ENCODE peak calls at places on chromosomes 1 and 21, in four cellular contexts. W, M, R and C are unnamed samples.

GRCh38 chr1:217275617-217276398 is 355.1 kb downstream of the GPATCH2 start:
- DNase-seq in R (no peak), W (no peak), M (no peak), C (no peak)

GRCh38 chr1:156497078-156497742 is 3.4 kb downstream of the MEF2D start:
- DNase-seq in W (no peak), M (peak; percentile 88), R (no peak), C (no peak)

GRCh38 chr21:42089093-42089631 is 18.0 kb downstream of the UMODL1 start:
- DNase-seq in W (no peak), M (peak; percentile 68), R (peak; percentile 14), C (no peak)

GRCh38 chr1:154276797-154277196 is 4.4 kb downstream of the HAX1 start:
- DNase-seq in W (no peak), R (peak; percentile 31), M (no peak), C (no peak)

GRCh38 chr1:151457911-151458882 is 1.1 kb downstream of the POGZ start:
- DNase-seq in M (peak; percentile 75), W (peak; percentile 80), R (peak; percentile 62), C (peak; percentile 60)

GRCh38 chr1:177802304-177802703 is 167.6 kb downstream of the SEC16B start:
- DNase-seq in W (no peak), R (no peak), M (no peak), C (no peak)

GRCh38 chr1:8800416-8800815 is 17.0 kb downstream of the RERE start:
- DNase-seq in R (no peak), W (no peak), M (no peak), C (no peak)

GRCh38 chr1:214604543-214604942 is 1.5 kb downstream of the CENPF start:
- DNase-seq in W (no peak), R (no peak), M (no peak), C (no peak)

GRCh38 chr1:160758525-160758924 is 19.5 kb downstream of the SLAMF7 start:
- DNase-seq in M (no peak), R (no peak), W (no peak), C (no peak)

GRCh38 chr1:221093903-221094865 is 214.9 kb downstream of the HLX start:
- DNase-seq in M (no peak), R (no peak), W (no peak), C (no peak)

GRCh38 chr1:41492341-41492848 is 7.9 kb upstream of the EDN2 start:
- DNase-seq in R (peak; percentile 52), W (no peak), M (no peak), C (peak; percentile 8)

GRCh38 chr1:154765970-154766369 is 104.1 kb downstream of the KCNN3 start:
- DNase-seq in R (no peak), M (no peak), W (no peak), C (no peak)

GRCh38 chr1:247362074-247362597 is 30.5 kb upstream of the ZNF496 start:
- DNase-seq in M (no peak), R (no peak), W (no peak), C (no peak)

GRCh38 chr1:162732566-162733335 is 57.8 kb upstream of the HSD17B7 start:
- DNase-seq in M (no peak), W (no peak), R (no peak), C (no peak)

GRCh38 chr1:154404984-154405761 is at the start of gene IL6R:
- DNase-seq in W (no peak), M (peak; percentile 97), R (peak; percentile 74), C (peak; percentile 68)

GRCh38 chr1:147699686-147700041 is 29.3 kb upstream of the ACP6 start:
- DNase-seq in M (no peak), W (no peak), R (no peak), C (no peak)

GRCh38 chr1:24724345-24725208 is 20.7 kb upstream of the CLIC4 start:
- DNase-seq in M (no peak), R (no peak), W (no peak), C (no peak)

GRCh38 chr1:31881698-31882000 is 56.5 kb downstream of the PTP4A2 start:
- DNase-seq in R (no peak), M (no peak), W (no peak), C (no peak)

GRCh38 chr21:33318087-33318486 is 6.7 kb upstream of the IFNAR1 start:
- DNase-seq in W (no peak), M (no peak), R (no peak), C (no peak)

GRCh38 chr1:207282496-207283380 is 38.7 kb upstream of the CD55 start:
- DNase-seq in M (no peak), W (no peak), R (no peak), C (no peak)

GRCh38 chr1:186620951-186621350 is 59.3 kb downstream of the PTGS2 start:
- DNase-seq in R (peak; percentile 41), W (no peak), M (no peak), C (no peak)

GRCh38 chr21:15190837-15191236 is 126.0 kb upstream of the NRIP1 start:
- DNase-seq in M (no peak), R (no peak), W (no peak), C (no peak)

GRCh38 chr1:231969078-231969477 is 342.5 kb downstream of the DISC1 start:
- DNase-seq in W (peak; percentile 63), R (no peak), M (no peak), C (no peak)

GRCh38 chr1:209873067-209873810 is 45.5 kb downstream of the UTP25 start:
- DNase-seq in R (no peak), W (peak; percentile 87), M (no peak), C (no peak)

GRCh38 chr1:52552236-52552504 is 722 bp downstream of the TUT4 start:
- DNase-seq in R (peak; percentile 81), W (peak; percentile 35), M (peak; percentile 80), C (peak; percentile 38)

GRCh38 chr1:220219865-220220698 is 52.2 kb downstream of the RAB3GAP2 start:
- DNase-seq in W (no peak), M (no peak), R (no peak), C (no peak)

GRCh38 chr1:155940531-155940992 is 876 bp upstream of the RXFP4 start:
- DNase-seq in W (no peak), M (peak; percentile 66), R (no peak), C (no peak)

GRCh38 chr21:15631342-15631741 is 98.4 kb upstream of the USP25 start:
- DNase-seq in R (no peak), M (no peak), W (no peak), C (no peak)

GRCh38 chr1:20115479-20115878 is 3.9 kb downstream of the PLA2G2D start:
- DNase-seq in W (no peak), R (no peak), M (no peak), C (no peak)

GRCh38 chr1:224503161-224504118 is 68.8 kb upstream of the WDR26 start:
- DNase-seq in W (peak; percentile 49), M (peak; percentile 77), R (peak; percentile 42), C (no peak)

GRCh38 chr1:206471993-206472392 is 1.7 kb downstream of the IKBKE start:
- DNase-seq in M (no peak), R (peak; percentile 28), W (no peak), C (no peak)

GRCh38 chr1:162560303-162561036 is 1.1 kb upstream of the UAP1 start:
- DNase-seq in W (no peak), R (no peak), M (no peak), C (no peak)

GRCh38 chr1:202084791-202085681 is 37.7 kb upstream of the GPR37L1 start:
- DNase-seq in R (no peak), M (no peak), W (peak; percentile 96), C (no peak)

GRCh38 chr1:205711105-205712048 is 31.1 kb upstream of the SLC45A3 start:
- DNase-seq in W (peak; percentile 88), R (peak; percentile 69), M (peak; percentile 84), C (peak; percentile 40)